ENCODE peak calls at places on chromosomes 4 and X, in ten cellular contexts. D is neuronal stem cell, Y is tibial artery, T is GM23248, S is mesendoderm, U is transverse colon, H is PC-3, Q is IMR-90, G is HCT116, W is pancreas. I is an unnamed sample.

GRCh38 chr4:184471872-184472539 is 2.3 kb downstream of the IRF2 start:
- DNase-seq in Q (peak), T (peak), U (peak), H (peak), Y (no peak), S (no peak), W (no peak), D (no peak), G (no peak), I (no peak)

GRCh38 chr4:71460368-71460767 is 121.5 kb downstream of the SLC4A4 start:
- DNase-seq in Q (no peak), D (no peak), S (no peak), H (peak), U (peak), W (no peak), G (no peak), Y (no peak), T (no peak), I (no peak)

GRCh38 chr4:1647432-1647831 is 36.7 kb downstream of the FAM53A start:
- DNase-seq in D (no peak), T (no peak), W (no peak), U (no peak), G (no peak), H (no peak), S (no peak), Q (no peak), Y (no peak), I (no peak)

GRCh38 chr4:98110929-98111328 is 32.3 kb downstream of the STPG2 start:
- DNase-seq in S (no peak), D (no peak), T (no peak), G (no peak), U (no peak), Y (no peak), Q (no peak), W (no peak), H (no peak), I (no peak)

GRCh38 chrX:70452143-70452733 is 7.6 kb downstream of the DLG3 start:
- DNase-seq in D (no peak), G (peak), H (peak), Q (peak), W (peak), U (peak), T (peak), Y (peak), S (peak), I (peak)

GRCh38 chr4:122798101-122798500 is 28.5 kb upstream of the FGF2 start:
- DNase-seq in Q (peak), Y (peak), T (peak), G (no peak), D (peak), H (no peak), U (no peak), S (peak), W (no peak), I (no peak)

GRCh38 chr4:109032676-109033075 is 269.8 kb downstream of the COL25A1 start:
- DNase-seq in Y (no peak), H (no peak), U (no peak), G (no peak), S (no peak), D (peak), Q (no peak), T (no peak), W (no peak), I (no peak)

GRCh38 chrX:152136312-152136711 is 2.1 kb downstream of the MAGEA10 start:
- DNase-seq in T (no peak), S (no peak), D (no peak), Q (no peak), H (no peak), G (no peak), Y (no peak), U (no peak), W (no peak), I (no peak)

GRCh38 chr4:136651278-136651667 is 881.0 kb downstream of the PCDH18 start:
- DNase-seq in Y (no peak), G (no peak), Q (peak), U (no peak), T (no peak), S (no peak), H (peak), D (no peak), W (no peak), I (no peak)

GRCh38 chr4:22129454-22130075 is 181.0 kb upstream of the KCNIP4 start:
- DNase-seq in W (no peak), H (peak), D (peak), G (peak), U (peak), Q (peak), S (peak), T (peak), Y (no peak), I (no peak)

GRCh38 chrX:14039344-14039743 is 9.7 kb upstream of the GEMIN8 start:
- DNase-seq in T (peak), D (peak), H (peak), W (peak), Q (peak), S (peak), U (peak), Y (peak), G (no peak), I (no peak)

GRCh38 chrX:44506688-44507087 is 36.0 kb downstream of the FUNDC1 start:
- DNase-seq in W (no peak), H (no peak), T (no peak), Q (no peak), D (no peak), U (no peak), Y (no peak), G (no peak), S (peak), I (no peak)

GRCh38 chr4:153318696-153319320 is 25.7 kb upstream of the MND1 start:
- DNase-seq in Q (peak), Y (no peak), D (peak), T (peak), S (peak), G (peak), U (no peak), H (peak), W (no peak), I (no peak)

GRCh38 chr4:53608649-53609048 is 17.4 kb upstream of the LNX1 start:
- DNase-seq in Y (no peak), S (no peak), W (no peak), Q (no peak), U (no peak), T (no peak), H (no peak), G (no peak), D (no peak), I (no peak)

GRCh38 chrX:118526149-118526548 is 30.5 kb downstream of the DOCK11 start:
- DNase-seq in G (no peak), W (no peak), T (no peak), Y (no peak), Q (no peak), D (no peak), H (no peak), U (no peak), S (no peak), I (no peak)

GRCh38 chrX:16885628-16886027 is 15.5 kb upstream of the RBBP7 start:
- DNase-seq in W (no peak), T (no peak), Y (no peak), G (no peak), S (no peak), D (no peak), U (no peak), H (no peak), Q (no peak), I (no peak)

GRCh38 chr4:40046311-40046980 is 10.2 kb upstream of the N4BP2 start:
- DNase-seq in U (peak), T (peak), H (peak), D (no peak), W (peak), S (peak), Q (peak), G (no peak), Y (no peak), I (no peak)

GRCh38 chr4:83905952-83906351 is 370.0 kb downstream of the GPAT3 start:
- DNase-seq in Y (no peak), H (peak), U (no peak), Q (no peak), S (peak), T (no peak), G (no peak), W (no peak), D (peak), I (no peak)

GRCh38 chr4:45578874-45579273 is 545.0 kb downstream of the GABRG1 start:
- DNase-seq in S (peak), Y (no peak), W (no peak), Q (no peak), G (no peak), H (no peak), D (no peak), U (no peak), T (no peak), I (no peak)

GRCh38 chr4:98662619-98663225 is 4.3 kb upstream of the TSPAN5 start:
- DNase-seq in G (no peak), S (peak), Y (no peak), W (no peak), U (no peak), D (no peak), Q (peak), T (no peak), H (peak), I (peak)

GRCh38 chrX:68822641-68823410 is 6.0 kb upstream of the EFNB1 start:
- DNase-seq in H (peak), S (peak), Y (peak), G (peak), T (peak), W (no peak), Q (peak), U (no peak), D (no peak), I (no peak)

GRCh38 chr4:139761461-139761860 is 95.8 kb downstream of the MGST2 start:
- DNase-seq in U (no peak), W (no peak), Y (no peak), T (peak), G (peak), S (peak), H (peak), Q (peak), D (no peak), I (no peak)

GRCh38 chr4:128427832-128428366 is 140.3 kb upstream of the PGRMC2 start:
- DNase-seq in G (peak), T (peak), W (peak), U (peak), S (peak), H (peak), D (no peak), Y (no peak), Q (peak), I (peak)

GRCh38 chr4:72418458-72418857 is 150.6 kb downstream of the ADAMTS3 start:
- DNase-seq in H (peak), T (peak), Y (peak), G (no peak), S (no peak), D (no peak), Q (peak), U (no peak), W (no peak), I (no peak)

GRCh38 chrX:2789569-2789968 is 37.7 kb downstream of the XG start:
- DNase-seq in G (no peak), D (no peak), Y (no peak), Q (no peak), T (no peak), U (no peak), W (no peak), S (no peak), H (no peak), I (no peak)

GRCh38 chr4:46648088-46648744 is 258.3 kb upstream of the GABRA2 start:
- DNase-seq in U (peak), S (peak), W (no peak), G (no peak), D (peak), H (peak), Y (no peak), T (peak), Q (peak), I (no peak)

GRCh38 chr4:85445058-85445639 is 29.8 kb upstream of the ARHGAP24 start:
- DNase-seq in S (no peak), W (no peak), D (no peak), G (no peak), U (no peak), H (no peak), Q (no peak), T (no peak), Y (no peak), I (no peak)

GRCh38 chrX:55522577-55523254 is 33.1 kb upstream of the USP51 start:
- DNase-seq in Q (no peak), G (no peak), Y (no peak), T (no peak), W (no peak), D (no peak), S (no peak), H (no peak), U (no peak), I (no peak)

GRCh38 chrX:127578395-127578794 is 473.8 kb downstream of the ACTRT1 start:
- DNase-seq in G (no peak), W (no peak), S (no peak), T (no peak), H (no peak), D (no peak), Q (no peak), U (no peak), Y (no peak), I (no peak)

GRCh38 chr4:108794136-108794535 is 31.3 kb upstream of the ETNPPL start:
- DNase-seq in W (no peak), D (no peak), T (peak), Y (no peak), S (no peak), U (no peak), Q (peak), G (no peak), H (no peak), I (no peak)

GRCh38 chr4:120071192-120071795 is 4.6 kb upstream of the MAD2L1 start:
- DNase-seq in W (peak), Q (peak), G (peak), H (peak), T (peak), D (peak), U (peak), S (peak), Y (no peak), I (peak)

GRCh38 chr4:139279723-139280620 is at the start of gene MGARP:
- DNase-seq in W (no peak), S (peak), G (no peak), T (no peak), Q (peak), U (no peak), Y (peak), H (no peak), D (peak), I (no peak)

GRCh38 chr4:2284161-2284933 is 22.4 kb upstream of the MXD4 start:
- DNase-seq in D (no peak), Q (no peak), S (no peak), U (no peak), H (no peak), G (no peak), Y (no peak), T (no peak), W (no peak), I (peak)

GRCh38 chrX:130118396-130118795 is 8.1 kb upstream of the ELF4 start:
- DNase-seq in Y (no peak), H (peak), G (no peak), Q (peak), T (peak), W (no peak), D (no peak), S (no peak), U (no peak), I (no peak)

GRCh38 chr4:70996014-70996353 is 2.5 kb downstream of the DCK start:
- DNase-seq in H (no peak), Y (no peak), Q (no peak), G (no peak), T (peak), S (no peak), U (no peak), W (no peak), D (no peak), I (no peak)

GRCh38 chr4:188930822-188931221 is 791.6 kb downstream of the TRIML1 start:
- DNase-seq in W (no peak), S (peak), D (peak), Q (no peak), T (no peak), H (no peak), G (peak), Y (no peak), U (no peak), I (no peak)

GRCh38 chr4:118941799-118942198 is 53.1 kb downstream of the SYNPO2 start:
- DNase-seq in H (peak), S (no peak), T (no peak), W (no peak), Q (peak), D (no peak), G (no peak), Y (no peak), U (no peak), I (no peak)
- H3K27ac ChIP-seq in H (peak), S (no peak), T (no peak), W (no peak), Q (no peak), D (no peak), G (no peak), Y (peak), U (peak), I (peak)

GRCh38 chr4:88830576-88830975 is 132.9 kb upstream of the NAP1L5 start:
- DNase-seq in W (no peak), D (no peak), S (no peak), T (no peak), G (no peak), U (no peak), Q (no peak), H (no peak), Y (no peak), I (no peak)
- H3K27ac ChIP-seq in W (no peak), D (no peak), S (no peak), T (no peak), G (no peak), U (no peak), Q (no peak), H (no peak), Y (peak), I (no peak)

DNA sequence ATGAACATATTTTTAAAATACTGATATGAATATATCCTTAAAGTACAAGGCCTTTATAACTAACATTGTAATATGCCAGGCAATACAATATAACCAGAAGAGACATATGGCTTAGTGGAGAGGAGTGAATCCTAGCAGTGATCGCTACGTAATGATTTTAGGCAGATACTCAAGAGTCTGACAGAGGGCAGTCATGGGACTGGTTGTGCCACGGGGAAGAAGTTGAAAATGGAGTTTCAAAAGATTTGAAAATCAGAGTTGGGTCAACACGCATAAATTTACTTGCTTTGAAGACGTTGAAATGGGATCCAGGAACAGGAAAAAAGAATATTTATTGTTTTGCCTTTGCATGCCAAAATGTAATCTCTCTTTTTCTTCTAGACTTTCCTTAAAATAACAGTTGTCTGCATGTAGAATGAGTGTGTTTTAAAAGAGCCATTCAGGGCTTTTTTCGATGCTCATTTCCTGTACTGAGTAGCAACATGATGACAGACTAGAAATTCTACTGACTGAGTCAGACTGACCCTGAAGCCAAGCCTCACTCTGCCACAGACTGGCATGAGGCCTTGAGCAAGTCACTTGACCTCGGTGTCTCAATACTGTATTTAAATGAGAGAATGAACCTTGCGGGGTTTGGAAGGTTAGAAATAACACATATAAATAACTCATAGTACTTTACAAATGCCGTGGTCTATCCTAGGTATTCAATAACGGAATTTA is 8.1 kb upstream of the SMS start:
- DNase-seq in U (no peak), G (no peak), Y (peak), D (no peak), W (no peak), H (peak), T (peak), Q (peak), S (no peak), I (no peak)
- H3K27ac ChIP-seq in U (no peak), G (peak), Y (peak), D (no peak), W (peak), H (peak), T (peak), Q (peak), S (no peak), I (no peak)

DNA sequence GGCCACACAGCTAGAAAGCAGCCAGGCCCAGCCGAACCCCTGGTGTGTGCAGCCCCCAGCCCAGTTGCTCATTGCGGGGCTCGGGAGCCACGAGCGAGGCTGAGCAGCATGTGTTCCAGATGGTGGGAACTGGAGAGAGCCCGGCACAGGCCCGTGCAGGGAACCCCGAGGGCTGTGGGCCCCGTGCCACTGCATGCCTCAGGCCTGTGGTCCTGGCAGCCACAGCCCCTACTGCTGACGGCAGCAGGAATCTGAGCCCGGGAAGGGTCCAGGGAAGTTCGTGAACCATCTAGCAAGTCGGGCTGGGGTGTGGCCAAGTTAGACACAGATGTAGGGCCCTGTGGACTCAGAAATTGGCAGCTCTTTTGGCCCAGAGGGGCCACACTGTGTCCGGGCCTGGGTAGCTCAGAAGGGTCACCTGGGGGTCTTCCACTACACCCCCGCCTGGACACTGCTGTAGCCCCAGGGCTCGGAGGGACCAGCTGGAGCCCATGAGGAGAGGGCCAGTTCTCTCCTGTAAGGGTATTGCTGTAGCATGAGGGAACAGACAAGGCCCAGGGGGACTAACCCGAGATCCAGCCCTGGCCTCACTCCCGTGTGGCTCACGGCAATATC is 12.1 kb downstream of the HTRA3 start:
- DNase-seq in T (peak), W (no peak), Y (peak), H (no peak), Q (peak), G (no peak), D (no peak), U (peak), S (no peak), I (peak)
- H3K27ac ChIP-seq in T (no peak), W (no peak), Y (no peak), H (no peak), Q (no peak), G (no peak), D (no peak), U (peak), S (no peak), I (peak)